ENCODE peak calls at places on chromosomes 13 and 19, in five cellular contexts. One of them, this sample, is unnamed.

GRCh38 chr13:46896346-46897138 is at the start of gene HTR2A:
- DNase-seq in dorsolateral prefrontal cortex: peak; percentile 64
- DNase-seq in astrocyte of the spinal cord: peak; percentile 65
- DNase-seq in right atrium auricular region: peak; percentile 69
- DNase-seq in astrocyte of the cerebellum: no peak
- DNase-seq in this sample: peak; percentile 5

GRCh38 chr13:59877933-59878332 is 285.8 kb downstream of the DIAPH3 start:
- DNase-seq in astrocyte of the spinal cord: peak; percentile 31
- DNase-seq in dorsolateral prefrontal cortex: no peak
- DNase-seq in right atrium auricular region: no peak
- DNase-seq in astrocyte of the cerebellum: no peak
- DNase-seq in this sample: no peak

GRCh38 chr13:36346222-36347083 is at the start of gene SPART:
- DNase-seq in right atrium auricular region: peak; percentile 95
- DNase-seq in dorsolateral prefrontal cortex: peak; percentile 91
- DNase-seq in astrocyte of the cerebellum: peak; percentile 81
- DNase-seq in astrocyte of the spinal cord: peak; percentile 91
- DNase-seq in this sample: peak; percentile 92

GRCh38 chr19:10514211-10515145 is 2.8 kb downstream of the S1PR5 start:
- DNase-seq in astrocyte of the cerebellum: no peak
- DNase-seq in dorsolateral prefrontal cortex: no peak
- DNase-seq in right atrium auricular region: no peak
- DNase-seq in astrocyte of the spinal cord: no peak
- DNase-seq in this sample: peak; percentile 30

GRCh38 chr19:8253678-8254077 is 44.5 kb downstream of the CERS4 start:
- DNase-seq in astrocyte of the spinal cord: no peak
- DNase-seq in astrocyte of the cerebellum: no peak
- DNase-seq in dorsolateral prefrontal cortex: no peak
- DNase-seq in right atrium auricular region: no peak
- DNase-seq in this sample: no peak

GRCh38 chr13:106475852-106476251 is 59.6 kb downstream of the EFNB2 start:
- DNase-seq in astrocyte of the cerebellum: no peak
- DNase-seq in right atrium auricular region: no peak
- DNase-seq in astrocyte of the spinal cord: no peak
- DNase-seq in dorsolateral prefrontal cortex: no peak
- DNase-seq in this sample: no peak

GRCh38 chr19:39867952-39868351 is 21.8 kb upstream of the FBL start:
- DNase-seq in astrocyte of the spinal cord: no peak
- DNase-seq in dorsolateral prefrontal cortex: no peak
- DNase-seq in astrocyte of the cerebellum: no peak
- DNase-seq in right atrium auricular region: no peak
- DNase-seq in this sample: no peak

GRCh38 chr19:41599175-41599966 is 23.4 kb downstream of the CEACAM21 start:
- DNase-seq in astrocyte of the spinal cord: no peak
- DNase-seq in dorsolateral prefrontal cortex: no peak
- DNase-seq in astrocyte of the cerebellum: no peak
- DNase-seq in right atrium auricular region: no peak
- DNase-seq in this sample: no peak

GRCh38 chr13:20400774-20401173 is 124.9 kb downstream of the CRYL1 start:
- DNase-seq in astrocyte of the cerebellum: no peak
- DNase-seq in astrocyte of the spinal cord: peak; percentile 48
- DNase-seq in right atrium auricular region: peak; percentile 38
- DNase-seq in dorsolateral prefrontal cortex: no peak
- DNase-seq in this sample: no peak

GRCh38 chr13:45807520-45808099 is 43.9 kb downstream of the SIAH3 start:
- DNase-seq in astrocyte of the cerebellum: peak; percentile 36
- DNase-seq in right atrium auricular region: peak; percentile 53
- DNase-seq in dorsolateral prefrontal cortex: no peak
- DNase-seq in astrocyte of the spinal cord: peak; percentile 57
- DNase-seq in this sample: peak; percentile 56

GRCh38 chr13:59425211-59425721 is 738.5 kb downstream of the DIAPH3 start:
- DNase-seq in astrocyte of the cerebellum: peak; percentile 41
- DNase-seq in right atrium auricular region: no peak
- DNase-seq in astrocyte of the spinal cord: peak; percentile 74
- DNase-seq in dorsolateral prefrontal cortex: no peak
- DNase-seq in this sample: no peak

GRCh38 chr13:112131081-112131739 is 64.3 kb downstream of the SOX1 start:
- DNase-seq in right atrium auricular region: no peak
- DNase-seq in astrocyte of the spinal cord: no peak
- DNase-seq in dorsolateral prefrontal cortex: no peak
- DNase-seq in astrocyte of the cerebellum: no peak
- DNase-seq in this sample: no peak

GRCh38 chr13:28340272-28340793 is 154.6 kb downstream of the FLT1 start:
- DNase-seq in astrocyte of the spinal cord: no peak
- DNase-seq in right atrium auricular region: no peak
- DNase-seq in dorsolateral prefrontal cortex: no peak
- DNase-seq in astrocyte of the cerebellum: no peak
- DNase-seq in this sample: no peak

GRCh38 chr13:103097366-103097928 is 31.2 kb upstream of the SLC10A2 start:
- DNase-seq in astrocyte of the spinal cord: no peak
- DNase-seq in astrocyte of the cerebellum: no peak
- DNase-seq in right atrium auricular region: no peak
- DNase-seq in dorsolateral prefrontal cortex: peak; percentile 88
- DNase-seq in this sample: no peak

GRCh38 chr13:28885191-28885590 is 65.1 kb downstream of the MTUS2 start:
- DNase-seq in dorsolateral prefrontal cortex: no peak
- DNase-seq in astrocyte of the spinal cord: no peak
- DNase-seq in right atrium auricular region: no peak
- DNase-seq in astrocyte of the cerebellum: no peak
- DNase-seq in this sample: no peak

GRCh38 chr13:24225930-24226329 is 65.4 kb downstream of the SPATA13 start:
- DNase-seq in right atrium auricular region: no peak
- DNase-seq in astrocyte of the cerebellum: no peak
- DNase-seq in astrocyte of the spinal cord: no peak
- DNase-seq in dorsolateral prefrontal cortex: no peak
- DNase-seq in this sample: no peak

GRCh38 chr19:34317311-34317927 is 47.6 kb upstream of the GPI start:
- DNase-seq in astrocyte of the cerebellum: no peak
- DNase-seq in right atrium auricular region: no peak
- DNase-seq in astrocyte of the spinal cord: no peak
- DNase-seq in dorsolateral prefrontal cortex: no peak
- DNase-seq in this sample: no peak

GRCh38 chr13:113539176-113539575 is 45.4 kb upstream of the TFDP1 start:
- DNase-seq in right atrium auricular region: no peak
- DNase-seq in dorsolateral prefrontal cortex: no peak
- DNase-seq in astrocyte of the spinal cord: no peak
- DNase-seq in astrocyte of the cerebellum: no peak
- DNase-seq in this sample: no peak

GRCh38 chr13:19845758-19846157 is 17.7 kb downstream of the ZMYM5 start:
- DNase-seq in astrocyte of the spinal cord: peak; percentile 97
- DNase-seq in dorsolateral prefrontal cortex: no peak
- DNase-seq in right atrium auricular region: no peak
- DNase-seq in astrocyte of the cerebellum: peak; percentile 90
- DNase-seq in this sample: no peak

GRCh38 chr19:10644351-10645007 is 9.7 kb upstream of the ILF3 start:
- DNase-seq in astrocyte of the cerebellum: peak; percentile 43
- DNase-seq in dorsolateral prefrontal cortex: peak; percentile 81
- DNase-seq in astrocyte of the spinal cord: peak; percentile 66
- DNase-seq in right atrium auricular region: peak; percentile 85
- DNase-seq in this sample: peak; percentile 86

GRCh38 chr19:3580156-3580955 is 4.9 kb upstream of the GIPC3 start:
- DNase-seq in right atrium auricular region: peak; percentile 74
- DNase-seq in astrocyte of the cerebellum: peak; percentile 55
- DNase-seq in dorsolateral prefrontal cortex: no peak
- DNase-seq in astrocyte of the spinal cord: peak; percentile 93
- DNase-seq in this sample: no peak

GRCh38 chr19:3575949-3576673 is 3.4 kb downstream of the HMG20B start:
- DNase-seq in astrocyte of the spinal cord: no peak
- DNase-seq in right atrium auricular region: no peak
- DNase-seq in astrocyte of the cerebellum: no peak
- DNase-seq in dorsolateral prefrontal cortex: no peak
- DNase-seq in this sample: no peak

GRCh38 chr19:3577741-3578344 is 5.1 kb downstream of the HMG20B start:
- DNase-seq in dorsolateral prefrontal cortex: no peak
- DNase-seq in astrocyte of the cerebellum: no peak
- DNase-seq in right atrium auricular region: no peak
- DNase-seq in astrocyte of the spinal cord: no peak
- DNase-seq in this sample: no peak

GRCh38 chr19:3576696-3577443 is 4.1 kb downstream of the HMG20B start:
- DNase-seq in astrocyte of the cerebellum: peak; percentile 40
- DNase-seq in dorsolateral prefrontal cortex: no peak
- DNase-seq in right atrium auricular region: no peak
- DNase-seq in astrocyte of the spinal cord: peak; percentile 67
- DNase-seq in this sample: no peak

GRCh38 chr19:3578390-3578789 is 5.6 kb downstream of the HMG20B start:
- DNase-seq in right atrium auricular region: no peak
- DNase-seq in dorsolateral prefrontal cortex: no peak
- DNase-seq in astrocyte of the spinal cord: no peak
- DNase-seq in astrocyte of the cerebellum: no peak
- DNase-seq in this sample: no peak
- H3K4me3 ChIP-seq in right atrium auricular region: no peak overlapping the region
- H3K4me3 ChIP-seq in dorsolateral prefrontal cortex: no peak overlapping the region
- H3K4me3 ChIP-seq in astrocyte of the spinal cord: no peak overlapping the region
- H3K4me3 ChIP-seq in astrocyte of the cerebellum: no peak overlapping the region
- H3K4me3 ChIP-seq in this sample: no peak overlapping the region

DNA sequence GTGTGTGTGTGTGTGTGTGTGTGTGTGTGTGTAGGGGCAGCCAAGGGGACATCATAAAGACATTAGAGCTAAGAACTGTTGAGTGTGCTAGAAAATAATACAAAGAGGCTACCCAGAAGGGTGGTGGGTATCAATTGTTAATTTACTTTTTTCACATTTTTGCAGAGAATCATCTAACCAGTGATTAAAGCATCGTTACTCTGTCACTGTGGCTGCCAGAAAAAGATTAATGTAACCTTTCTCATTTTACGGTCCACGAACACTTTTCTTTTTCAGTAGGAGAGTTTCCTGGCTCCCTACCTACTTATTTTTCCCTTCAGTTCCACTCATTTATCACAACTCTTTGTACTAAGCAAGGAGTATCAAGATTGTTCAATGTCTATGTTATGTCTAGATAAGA is 35.4 kb upstream of the SCEL start:
- DNase-seq in dorsolateral prefrontal cortex: no peak
- DNase-seq in right atrium auricular region: no peak
- DNase-seq in astrocyte of the cerebellum: no peak
- DNase-seq in astrocyte of the spinal cord: no peak
- DNase-seq in this sample: no peak
- TF ChIP-seq CTCF in dorsolateral prefrontal cortex: no peak
- TF ChIP-seq CTCF in right atrium auricular region: no peak
- TF ChIP-seq CTCF in astrocyte of the cerebellum: no peak
- TF ChIP-seq CTCF in astrocyte of the spinal cord: no peak
- TF ChIP-seq CTCF in this sample: no peak

DNA sequence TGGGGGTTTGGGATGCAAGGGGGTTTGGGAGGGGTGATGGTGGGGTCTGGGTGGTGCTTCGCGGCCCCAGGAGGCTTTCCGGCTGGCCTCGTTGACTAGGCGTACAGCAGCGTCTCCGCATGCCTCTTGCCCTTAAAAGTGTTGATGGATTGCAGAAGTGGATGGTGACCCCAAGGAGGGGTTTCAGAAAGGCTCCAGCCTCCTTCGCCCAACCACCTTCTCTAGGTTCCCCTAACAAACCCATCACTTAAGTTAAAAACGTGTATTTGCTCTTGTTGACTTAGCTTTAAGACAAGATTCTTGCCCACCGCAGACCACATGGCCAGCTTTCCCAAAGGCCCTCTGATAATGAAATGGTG is 8.1 kb upstream of the TSHZ3 start:
- DNase-seq in astrocyte of the spinal cord: no peak
- DNase-seq in right atrium auricular region: no peak
- DNase-seq in astrocyte of the cerebellum: no peak
- DNase-seq in dorsolateral prefrontal cortex: no peak
- DNase-seq in this sample: no peak
- H3K4me3 ChIP-seq in astrocyte of the spinal cord: no peak overlapping the region
- H3K4me3 ChIP-seq in right atrium auricular region: no peak overlapping the region
- H3K4me3 ChIP-seq in astrocyte of the cerebellum: no peak overlapping the region
- H3K4me3 ChIP-seq in dorsolateral prefrontal cortex: no peak overlapping the region
- H3K4me3 ChIP-seq in this sample: no peak overlapping the region

GRCh38 chr19:12610540-12611360 is at the start of the genes ZNF490 and ZNF791:
- DNase-seq in astrocyte of the spinal cord: peak; percentile 98
- DNase-seq in dorsolateral prefrontal cortex: peak; percentile 99
- DNase-seq in astrocyte of the cerebellum: peak; percentile 94
- DNase-seq in right atrium auricular region: peak; percentile 99
- DNase-seq in this sample: peak; percentile 98
- TF ChIP-seq CTCF in astrocyte of the spinal cord: no peak
- TF ChIP-seq CTCF in dorsolateral prefrontal cortex: peak; percentile 41
- TF ChIP-seq CTCF in astrocyte of the cerebellum: peak; percentile 18
- TF ChIP-seq CTCF in right atrium auricular region: no peak
- TF ChIP-seq CTCF in this sample: no peak

GRCh38 chr19:45883881-45884681 is 1.9 kb downstream of the IRF2BP1 start:
- DNase-seq in astrocyte of the spinal cord: no peak
- DNase-seq in right atrium auricular region: no peak
- DNase-seq in astrocyte of the cerebellum: no peak
- DNase-seq in dorsolateral prefrontal cortex: no peak
- DNase-seq in this sample: no peak
- H3K4me3 ChIP-seq in astrocyte of the spinal cord: no peak overlapping the region
- H3K4me3 ChIP-seq in right atrium auricular region: no peak overlapping the region
- H3K4me3 ChIP-seq in astrocyte of the cerebellum: peak overlapping the region; percentile 3
- H3K4me3 ChIP-seq in dorsolateral prefrontal cortex: peak overlapping the region; percentile 77
- H3K4me3 ChIP-seq in this sample: no peak overlapping the region

GRCh38 chr13:30976041-30976440 is 43.6 kb downstream of the TEX26 start:
- DNase-seq in dorsolateral prefrontal cortex: no peak
- DNase-seq in astrocyte of the cerebellum: no peak
- DNase-seq in right atrium auricular region: no peak
- DNase-seq in astrocyte of the spinal cord: peak; percentile 45
- DNase-seq in this sample: no peak

GRCh38 chr13:30983431-30983830 is 51.0 kb downstream of the TEX26 start:
- DNase-seq in dorsolateral prefrontal cortex: no peak
- DNase-seq in right atrium auricular region: no peak
- DNase-seq in astrocyte of the cerebellum: no peak
- DNase-seq in astrocyte of the spinal cord: no peak
- DNase-seq in this sample: no peak

GRCh38 chr13:30982911-30983310 is 50.5 kb downstream of the TEX26 start:
- DNase-seq in dorsolateral prefrontal cortex: no peak
- DNase-seq in astrocyte of the spinal cord: no peak
- DNase-seq in astrocyte of the cerebellum: no peak
- DNase-seq in right atrium auricular region: no peak
- DNase-seq in this sample: no peak

GRCh38 chr13:30982506-30982905 is 50.0 kb downstream of the TEX26 start:
- DNase-seq in astrocyte of the cerebellum: no peak
- DNase-seq in astrocyte of the spinal cord: no peak
- DNase-seq in right atrium auricular region: no peak
- DNase-seq in dorsolateral prefrontal cortex: no peak
- DNase-seq in this sample: peak; percentile 22

GRCh38 chr13:30978981-30979956 is 46.8 kb downstream of the TEX26 start:
- DNase-seq in dorsolateral prefrontal cortex: no peak
- DNase-seq in astrocyte of the spinal cord: no peak
- DNase-seq in astrocyte of the cerebellum: no peak
- DNase-seq in right atrium auricular region: no peak
- DNase-seq in this sample: peak; percentile 48
- TF ChIP-seq CTCF in dorsolateral prefrontal cortex: peak; percentile 40
- TF ChIP-seq CTCF in astrocyte of the spinal cord: peak; percentile 61
- TF ChIP-seq CTCF in astrocyte of the cerebellum: peak; percentile 47
- TF ChIP-seq CTCF in right atrium auricular region: peak; percentile 53
- TF ChIP-seq CTCF in this sample: peak; percentile 79

GRCh38 chr13:41206467-41206866 is 12.1 kb upstream of the KBTBD7 start:
- DNase-seq in right atrium auricular region: no peak
- DNase-seq in astrocyte of the cerebellum: no peak
- DNase-seq in astrocyte of the spinal cord: no peak
- DNase-seq in dorsolateral prefrontal cortex: no peak
- DNase-seq in this sample: no peak
- H3K4me3 ChIP-seq in right atrium auricular region: no peak overlapping the region
- H3K4me3 ChIP-seq in astrocyte of the cerebellum: no peak overlapping the region
- H3K4me3 ChIP-seq in astrocyte of the spinal cord: no peak overlapping the region
- H3K4me3 ChIP-seq in dorsolateral prefrontal cortex: no peak overlapping the region
- H3K4me3 ChIP-seq in this sample: no peak overlapping the region

This sample was measured in GM12865.